ENCODE peak calls at places on chromosomes 2 and 18, in ten cellular contexts. One of them, this sample, is unnamed.

GRCh38 chr18:61443311-61443710 is 110.1 kb downstream of the CDH20 start:
- DNase-seq in A549: no peak
- DNase-seq in suprapubic skin: no peak
- DNase-seq in ovary: no peak
- DNase-seq in stomach: no peak
- DNase-seq in transverse colon: no peak
- DNase-seq in H1: no peak
- DNase-seq in sigmoid colon: no peak
- DNase-seq in upper lobe of left lung: no peak
- DNase-seq in HepG2: no peak
- DNase-seq in this sample: no peak

GRCh38 chr18:75205760-75206109 is 3.2 kb downstream of the PTGR3 start:
- DNase-seq in sigmoid colon: no peak
- DNase-seq in upper lobe of left lung: no peak
- DNase-seq in transverse colon: no peak
- DNase-seq in H1: no peak
- DNase-seq in suprapubic skin: no peak
- DNase-seq in HepG2: no peak
- DNase-seq in stomach: no peak
- DNase-seq in ovary: peak
- DNase-seq in A549: no peak
- DNase-seq in this sample: no peak

GRCh38 chr2:3007135-3007534 is 370.5 kb downstream of the EIPR1 start:
- DNase-seq in suprapubic skin: no peak
- DNase-seq in HepG2: no peak
- DNase-seq in stomach: no peak
- DNase-seq in sigmoid colon: no peak
- DNase-seq in upper lobe of left lung: no peak
- DNase-seq in H1: no peak
- DNase-seq in A549: no peak
- DNase-seq in ovary: no peak
- DNase-seq in transverse colon: no peak
- DNase-seq in this sample: no peak

GRCh38 chr2:61368687-61369665 is 101.9 kb downstream of the USP34 start:
- DNase-seq in H1: no peak
- DNase-seq in suprapubic skin: no peak
- DNase-seq in ovary: no peak
- DNase-seq in transverse colon: no peak
- DNase-seq in stomach: no peak
- DNase-seq in A549: no peak
- DNase-seq in sigmoid colon: no peak
- DNase-seq in HepG2: no peak
- DNase-seq in upper lobe of left lung: no peak
- DNase-seq in this sample: no peak

GRCh38 chr2:231379266-231380215 is 16.0 kb upstream of the B3GNT7 start:
- DNase-seq in stomach: peak
- DNase-seq in upper lobe of left lung: no peak
- DNase-seq in sigmoid colon: no peak
- DNase-seq in ovary: no peak
- DNase-seq in suprapubic skin: no peak
- DNase-seq in HepG2: peak
- DNase-seq in A549: peak
- DNase-seq in H1: no peak
- DNase-seq in transverse colon: peak
- DNase-seq in this sample: no peak

GRCh38 chr18:5414546-5414945 is 119.0 kb upstream of the ZBTB14 start:
- DNase-seq in sigmoid colon: no peak
- DNase-seq in suprapubic skin: no peak
- DNase-seq in A549: no peak
- DNase-seq in ovary: no peak
- DNase-seq in upper lobe of left lung: no peak
- DNase-seq in H1: no peak
- DNase-seq in transverse colon: no peak
- DNase-seq in HepG2: no peak
- DNase-seq in stomach: no peak
- DNase-seq in this sample: no peak

GRCh38 chr2:96665083-96665569 is 22.6 kb downstream of the FER1L5 start:
- DNase-seq in transverse colon: no peak
- DNase-seq in H1: no peak
- DNase-seq in suprapubic skin: no peak
- DNase-seq in stomach: no peak
- DNase-seq in upper lobe of left lung: no peak
- DNase-seq in A549: peak
- DNase-seq in HepG2: peak
- DNase-seq in sigmoid colon: peak
- DNase-seq in ovary: no peak
- DNase-seq in this sample: peak

GRCh38 chr2:138979131-138979530 is 198.9 kb upstream of the NXPH2 start:
- DNase-seq in HepG2: no peak
- DNase-seq in upper lobe of left lung: no peak
- DNase-seq in H1: no peak
- DNase-seq in stomach: no peak
- DNase-seq in sigmoid colon: no peak
- DNase-seq in A549: no peak
- DNase-seq in suprapubic skin: no peak
- DNase-seq in ovary: no peak
- DNase-seq in transverse colon: no peak
- DNase-seq in this sample: no peak

GRCh38 chr2:96105994-96106393 is 10.4 kb downstream of the ADRA2B start:
- DNase-seq in suprapubic skin: no peak
- DNase-seq in stomach: no peak
- DNase-seq in sigmoid colon: peak
- DNase-seq in upper lobe of left lung: no peak
- DNase-seq in H1: no peak
- DNase-seq in A549: no peak
- DNase-seq in ovary: no peak
- DNase-seq in HepG2: no peak
- DNase-seq in transverse colon: no peak
- DNase-seq in this sample: no peak

GRCh38 chr2:28336264-28336992 is 56.2 kb upstream of the FOSL2 start:
- DNase-seq in ovary: peak
- DNase-seq in H1: no peak
- DNase-seq in upper lobe of left lung: no peak
- DNase-seq in suprapubic skin: peak
- DNase-seq in HepG2: no peak
- DNase-seq in A549: no peak
- DNase-seq in sigmoid colon: peak
- DNase-seq in stomach: no peak
- DNase-seq in transverse colon: no peak
- DNase-seq in this sample: no peak

GRCh38 chr2:241808701-241809382 is at the start of gene NEU4:
- DNase-seq in H1: peak
- DNase-seq in stomach: no peak
- DNase-seq in A549: no peak
- DNase-seq in transverse colon: peak
- DNase-seq in suprapubic skin: no peak
- DNase-seq in HepG2: peak
- DNase-seq in sigmoid colon: no peak
- DNase-seq in ovary: no peak
- DNase-seq in upper lobe of left lung: peak
- DNase-seq in this sample: no peak

GRCh38 chr2:3692375-3692774 is 11.0 kb upstream of the DCDC2C start:
- DNase-seq in transverse colon: no peak
- DNase-seq in stomach: no peak
- DNase-seq in sigmoid colon: no peak
- DNase-seq in H1: peak
- DNase-seq in upper lobe of left lung: no peak
- DNase-seq in A549: peak
- DNase-seq in suprapubic skin: no peak
- DNase-seq in HepG2: peak
- DNase-seq in ovary: no peak
- DNase-seq in this sample: no peak

GRCh38 chr2:33318456-33318855 is 158.0 kb upstream of the RASGRP3 start:
- DNase-seq in stomach: no peak
- DNase-seq in ovary: no peak
- DNase-seq in H1: no peak
- DNase-seq in upper lobe of left lung: no peak
- DNase-seq in suprapubic skin: no peak
- DNase-seq in HepG2: no peak
- DNase-seq in transverse colon: no peak
- DNase-seq in A549: no peak
- DNase-seq in sigmoid colon: no peak
- DNase-seq in this sample: no peak

GRCh38 chr2:104434966-104435365 is 418.9 kb upstream of the POU3F3 start:
- DNase-seq in suprapubic skin: no peak
- DNase-seq in ovary: no peak
- DNase-seq in transverse colon: no peak
- DNase-seq in HepG2: no peak
- DNase-seq in A549: no peak
- DNase-seq in stomach: no peak
- DNase-seq in H1: no peak
- DNase-seq in sigmoid colon: no peak
- DNase-seq in upper lobe of left lung: no peak
- DNase-seq in this sample: no peak

GRCh38 chr2:159153063-159153462 is 133.4 kb downstream of the WDSUB1 start:
- DNase-seq in stomach: no peak
- DNase-seq in ovary: no peak
- DNase-seq in HepG2: no peak
- DNase-seq in sigmoid colon: no peak
- DNase-seq in transverse colon: no peak
- DNase-seq in H1: no peak
- DNase-seq in A549: no peak
- DNase-seq in upper lobe of left lung: no peak
- DNase-seq in suprapubic skin: no peak
- DNase-seq in this sample: no peak
- TF ChIP-seq CTCF in stomach: no peak
- TF ChIP-seq CTCF in ovary: no peak
- TF ChIP-seq CTCF in HepG2: no peak
- TF ChIP-seq CTCF in sigmoid colon: no peak
- TF ChIP-seq CTCF in transverse colon: no peak
- TF ChIP-seq CTCF in H1: no peak
- TF ChIP-seq CTCF in A549: no peak
- TF ChIP-seq CTCF in upper lobe of left lung: no peak
- TF ChIP-seq CTCF in suprapubic skin: no peak
- TF ChIP-seq CTCF in this sample: no peak

DNA sequence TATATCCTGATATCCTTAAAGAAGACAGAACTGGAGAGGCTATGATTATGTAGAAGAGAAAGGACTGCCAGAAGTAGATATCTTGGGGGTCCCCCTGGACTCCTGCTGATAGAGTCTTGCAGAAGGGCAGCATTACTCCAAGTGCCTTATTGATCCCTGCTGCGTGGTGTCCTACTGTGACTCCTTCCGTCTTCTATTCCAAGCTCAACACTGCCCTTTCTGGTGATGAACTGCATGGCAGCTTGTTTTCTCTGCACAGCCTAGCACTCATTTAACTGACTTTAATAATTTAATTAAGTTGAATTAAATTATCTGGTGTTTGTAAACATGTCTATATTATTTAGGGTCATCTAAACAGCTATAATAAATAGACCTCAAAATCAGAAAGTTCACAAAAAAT is 194.1 kb upstream of the DSEL start:
- DNase-seq in H1: peak
- DNase-seq in upper lobe of left lung: no peak
- DNase-seq in HepG2: peak
- DNase-seq in transverse colon: no peak
- DNase-seq in ovary: no peak
- DNase-seq in sigmoid colon: no peak
- DNase-seq in A549: peak
- DNase-seq in suprapubic skin: no peak
- DNase-seq in stomach: no peak
- DNase-seq in this sample: no peak
- TF ChIP-seq EP300 in H1: no peak
- TF ChIP-seq EP300 in upper lobe of left lung: no peak
- TF ChIP-seq EP300 in HepG2: no peak
- TF ChIP-seq EP300 in transverse colon: no peak
- TF ChIP-seq EP300 in ovary: no peak
- TF ChIP-seq EP300 in sigmoid colon: no peak
- TF ChIP-seq EP300 in A549: no peak
- TF ChIP-seq EP300 in suprapubic skin: no peak
- TF ChIP-seq EP300 in stomach: no peak
- TF ChIP-seq EP300 in this sample: no peak

DNA sequence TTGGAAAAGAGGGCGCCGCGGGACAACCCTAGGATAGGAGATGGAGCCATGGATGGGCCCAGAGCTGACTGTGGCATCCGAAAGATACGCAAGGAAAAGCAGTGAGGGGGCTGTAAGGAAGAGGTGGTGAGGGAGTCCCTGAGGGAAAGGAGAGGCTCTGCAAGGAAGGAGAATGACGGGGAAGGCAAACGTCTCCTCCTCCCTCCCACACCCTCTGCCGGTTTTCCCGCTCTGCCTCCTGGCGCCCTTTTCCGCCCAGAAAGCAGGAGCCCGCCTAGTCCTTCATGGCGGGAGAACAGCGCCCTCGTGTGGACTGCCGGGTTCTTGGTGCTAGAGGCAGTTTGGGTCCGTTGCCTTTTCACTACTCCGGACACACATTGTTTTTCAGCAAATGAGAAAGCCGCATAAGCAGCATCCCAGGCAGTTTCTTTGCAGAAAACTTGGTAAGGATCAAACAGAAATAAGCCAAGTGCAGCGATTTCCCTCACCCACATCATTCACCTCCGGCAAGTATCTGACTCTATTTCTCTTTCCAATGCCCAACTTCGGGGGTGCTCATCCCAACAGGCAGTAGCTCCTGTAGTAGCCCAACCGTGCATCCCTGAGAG is 200.4 kb downstream of the INO80D start:
- DNase-seq in sigmoid colon: peak
- DNase-seq in ovary: peak
- DNase-seq in A549: peak
- DNase-seq in upper lobe of left lung: peak
- DNase-seq in HepG2: peak
- DNase-seq in stomach: peak
- DNase-seq in H1: peak
- DNase-seq in suprapubic skin: peak
- DNase-seq in transverse colon: peak
- DNase-seq in this sample: peak
- TF ChIP-seq CTCF in sigmoid colon: peak
- TF ChIP-seq CTCF in ovary: peak
- TF ChIP-seq CTCF in A549: peak
- TF ChIP-seq CTCF in upper lobe of left lung: peak
- TF ChIP-seq CTCF in HepG2: peak
- TF ChIP-seq CTCF in stomach: peak
- TF ChIP-seq CTCF in H1: peak
- TF ChIP-seq CTCF in suprapubic skin: peak
- TF ChIP-seq CTCF in transverse colon: peak
- TF ChIP-seq CTCF in this sample: peak

GRCh38 chr2:29808321-29808720 is 113.1 kb downstream of the ALK start:
- DNase-seq in transverse colon: no peak
- DNase-seq in ovary: no peak
- DNase-seq in A549: no peak
- DNase-seq in H1: no peak
- DNase-seq in HepG2: no peak
- DNase-seq in sigmoid colon: no peak
- DNase-seq in suprapubic skin: no peak
- DNase-seq in stomach: no peak
- DNase-seq in upper lobe of left lung: no peak
- DNase-seq in this sample: no peak

GRCh38 chr2:29806461-29806860 is 114.9 kb downstream of the ALK start:
- DNase-seq in sigmoid colon: no peak
- DNase-seq in transverse colon: no peak
- DNase-seq in H1: no peak
- DNase-seq in upper lobe of left lung: no peak
- DNase-seq in suprapubic skin: no peak
- DNase-seq in ovary: no peak
- DNase-seq in HepG2: no peak
- DNase-seq in A549: no peak
- DNase-seq in stomach: no peak
- DNase-seq in this sample: no peak

GRCh38 chr2:29811378-29811777 is 110.0 kb downstream of the ALK start:
- DNase-seq in A549: no peak
- DNase-seq in transverse colon: no peak
- DNase-seq in upper lobe of left lung: no peak
- DNase-seq in HepG2: no peak
- DNase-seq in suprapubic skin: no peak
- DNase-seq in H1: no peak
- DNase-seq in stomach: no peak
- DNase-seq in sigmoid colon: no peak
- DNase-seq in ovary: no peak
- DNase-seq in this sample: no peak

GRCh38 chr2:29810956-29811355 is 110.4 kb downstream of the ALK start:
- DNase-seq in H1: no peak
- DNase-seq in ovary: no peak
- DNase-seq in stomach: no peak
- DNase-seq in sigmoid colon: no peak
- DNase-seq in suprapubic skin: no peak
- DNase-seq in upper lobe of left lung: no peak
- DNase-seq in A549: no peak
- DNase-seq in transverse colon: no peak
- DNase-seq in HepG2: no peak
- DNase-seq in this sample: no peak
- TF ChIP-seq EP300 in H1: no peak
- TF ChIP-seq EP300 in ovary: no peak
- TF ChIP-seq EP300 in stomach: no peak
- TF ChIP-seq EP300 in sigmoid colon: no peak
- TF ChIP-seq EP300 in suprapubic skin: no peak
- TF ChIP-seq EP300 in upper lobe of left lung: no peak
- TF ChIP-seq EP300 in A549: no peak
- TF ChIP-seq EP300 in transverse colon: no peak
- TF ChIP-seq EP300 in HepG2: no peak
- TF ChIP-seq EP300 in this sample: no peak